ENCODE peak calls at places on chromosomes 6 and 20, in seven cellular contexts. One of them, this sample, is unnamed.
A peak's percentile ranks its signal among the peaks of the same experiment; 100 is the strongest.

GRCh38 chr20:24013953-24014352 is 25.4 kb upstream of the GGTLC1 start:
- DNase-seq in transverse colon: no peak
- DNase-seq in stomach: no peak
- DNase-seq in thoracic aorta: no peak
- DNase-seq in CD4-positive, alpha-beta memory T cell: no peak
- DNase-seq in bronchial epithelial cell: no peak
- DNase-seq in brain microvascular endothelial cell: no peak
- DNase-seq in this sample: no peak

GRCh38 chr6:33632603-33633039 is 11.5 kb downstream of the ITPR3 start:
- DNase-seq in transverse colon: peak; percentile 73
- DNase-seq in stomach: peak; percentile 45
- DNase-seq in thoracic aorta: no peak
- DNase-seq in CD4-positive, alpha-beta memory T cell: peak; percentile 36
- DNase-seq in bronchial epithelial cell: peak; percentile 54
- DNase-seq in brain microvascular endothelial cell: peak; percentile 12
- DNase-seq in this sample: peak; percentile 43

GRCh38 chr6:45075246-45075645 is 252.9 kb upstream of the RUNX2 start:
- DNase-seq in transverse colon: no peak
- DNase-seq in stomach: no peak
- DNase-seq in thoracic aorta: no peak
- DNase-seq in CD4-positive, alpha-beta memory T cell: no peak
- DNase-seq in bronchial epithelial cell: peak; percentile 99
- DNase-seq in brain microvascular endothelial cell: peak; percentile 75
- DNase-seq in this sample: no peak

GRCh38 chr6:56399672-56400263 is 152.4 kb upstream of the COL21A1 start:
- DNase-seq in transverse colon: no peak
- DNase-seq in stomach: no peak
- DNase-seq in thoracic aorta: no peak
- DNase-seq in CD4-positive, alpha-beta memory T cell: no peak
- DNase-seq in bronchial epithelial cell: no peak
- DNase-seq in brain microvascular endothelial cell: no peak
- DNase-seq in this sample: no peak

GRCh38 chr6:73349311-73349710 is 4.8 kb downstream of the DPPA5 start:
- DNase-seq in transverse colon: no peak
- DNase-seq in stomach: no peak
- DNase-seq in thoracic aorta: no peak
- DNase-seq in CD4-positive, alpha-beta memory T cell: no peak
- DNase-seq in bronchial epithelial cell: no peak
- DNase-seq in brain microvascular endothelial cell: no peak
- DNase-seq in this sample: no peak

GRCh38 chr6:131107166-131107565 is 28.1 kb upstream of the AKAP7 start:
- DNase-seq in transverse colon: no peak
- DNase-seq in stomach: no peak
- DNase-seq in thoracic aorta: no peak
- DNase-seq in CD4-positive, alpha-beta memory T cell: no peak
- DNase-seq in bronchial epithelial cell: peak; percentile 69
- DNase-seq in brain microvascular endothelial cell: peak; percentile 78
- DNase-seq in this sample: no peak

GRCh38 chr6:13769655-13770053 is 44.7 kb downstream of the MCUR1 start:
- DNase-seq in transverse colon: no peak
- DNase-seq in stomach: peak; percentile 7
- DNase-seq in thoracic aorta: no peak
- DNase-seq in CD4-positive, alpha-beta memory T cell: no peak
- DNase-seq in bronchial epithelial cell: no peak
- DNase-seq in brain microvascular endothelial cell: no peak
- DNase-seq in this sample: no peak

GRCh38 chr6:46918830-46919229 is 2.9 kb downstream of the ADGRF5 start:
- DNase-seq in transverse colon: no peak
- DNase-seq in stomach: no peak
- DNase-seq in thoracic aorta: no peak
- DNase-seq in CD4-positive, alpha-beta memory T cell: no peak
- DNase-seq in bronchial epithelial cell: no peak
- DNase-seq in brain microvascular endothelial cell: peak; percentile 49
- DNase-seq in this sample: no peak

GRCh38 chr20:24948939-24949679 is at the start of gene CST7:
- DNase-seq in transverse colon: peak; percentile 63
- DNase-seq in stomach: peak; percentile 49
- DNase-seq in thoracic aorta: no peak
- DNase-seq in CD4-positive, alpha-beta memory T cell: peak; percentile 85
- DNase-seq in bronchial epithelial cell: no peak
- DNase-seq in brain microvascular endothelial cell: no peak
- DNase-seq in this sample: peak; percentile 37

GRCh38 chr6:143329323-143329722 is 121.2 kb downstream of the ADAT2 start:
- DNase-seq in transverse colon: no peak
- DNase-seq in stomach: no peak
- DNase-seq in thoracic aorta: no peak
- DNase-seq in CD4-positive, alpha-beta memory T cell: no peak
- DNase-seq in bronchial epithelial cell: peak; percentile 91
- DNase-seq in brain microvascular endothelial cell: no peak
- DNase-seq in this sample: no peak

GRCh38 chr6:89987140-89987539 is 92.9 kb downstream of the GJA10 start:
- DNase-seq in transverse colon: no peak
- DNase-seq in stomach: no peak
- DNase-seq in thoracic aorta: no peak
- DNase-seq in CD4-positive, alpha-beta memory T cell: no peak
- DNase-seq in bronchial epithelial cell: no peak
- DNase-seq in brain microvascular endothelial cell: no peak
- DNase-seq in this sample: no peak

GRCh38 chr6:144675231-144675861 is 390.2 kb downstream of the UTRN start:
- DNase-seq in transverse colon: peak; percentile 69
- DNase-seq in stomach: no peak
- DNase-seq in thoracic aorta: no peak
- DNase-seq in CD4-positive, alpha-beta memory T cell: peak; percentile 52
- DNase-seq in bronchial epithelial cell: peak; percentile 66
- DNase-seq in brain microvascular endothelial cell: peak; percentile 90
- DNase-seq in this sample: peak; percentile 45

GRCh38 chr20:21235713-21236445 is 67.3 kb upstream of the XRN2 start:
- DNase-seq in transverse colon: peak; percentile 69
- DNase-seq in stomach: peak; percentile 64
- DNase-seq in thoracic aorta: no peak
- DNase-seq in CD4-positive, alpha-beta memory T cell: peak; percentile 57
- DNase-seq in bronchial epithelial cell: peak; percentile 55
- DNase-seq in brain microvascular endothelial cell: peak; percentile 64
- DNase-seq in this sample: peak; percentile 55

GRCh38 chr20:19935842-19936241 is 81.3 kb upstream of the NAA20 start:
- DNase-seq in transverse colon: peak; percentile 75
- DNase-seq in stomach: peak; percentile 67
- DNase-seq in thoracic aorta: no peak
- DNase-seq in CD4-positive, alpha-beta memory T cell: no peak
- DNase-seq in bronchial epithelial cell: peak; percentile 86
- DNase-seq in brain microvascular endothelial cell: no peak
- DNase-seq in this sample: no peak

GRCh38 chr6:52262620-52263344 is 18.5 kb upstream of the IL17F start:
- DNase-seq in transverse colon: no peak
- DNase-seq in stomach: no peak
- DNase-seq in thoracic aorta: no peak
- DNase-seq in CD4-positive, alpha-beta memory T cell: no peak
- DNase-seq in bronchial epithelial cell: no peak
- DNase-seq in brain microvascular endothelial cell: no peak
- DNase-seq in this sample: no peak
- H3K36me3 ChIP-seq in transverse colon: no peaks in the 10 kb centered on the region
- H3K36me3 ChIP-seq in stomach: peaks cover 55% of the 10 kb centered on the region
- H3K36me3 ChIP-seq in thoracic aorta: peaks cover 16% of the 10 kb centered on the region
- H3K36me3 ChIP-seq in CD4-positive, alpha-beta memory T cell: peaks cover 35% of the 10 kb centered on the region
- H3K36me3 ChIP-seq in bronchial epithelial cell: peaks cover 5% of the 10 kb centered on the region
- H3K36me3 ChIP-seq in brain microvascular endothelial cell: peaks cover 8% of the 10 kb centered on the region
- H3K36me3 ChIP-seq in this sample: peaks cover 26% of the 10 kb centered on the region

GRCh38 chr20:39630215-39630614 is 668.1 kb downstream of the DHX35 start:
- DNase-seq in transverse colon: no peak
- DNase-seq in stomach: no peak
- DNase-seq in thoracic aorta: no peak
- DNase-seq in CD4-positive, alpha-beta memory T cell: no peak
- DNase-seq in bronchial epithelial cell: no peak
- DNase-seq in brain microvascular endothelial cell: no peak
- DNase-seq in this sample: no peak
- H3K36me3 ChIP-seq in transverse colon: no peaks in the 10 kb centered on the region
- H3K36me3 ChIP-seq in stomach: no peaks in the 10 kb centered on the region
- H3K36me3 ChIP-seq in thoracic aorta: no peaks in the 10 kb centered on the region
- H3K36me3 ChIP-seq in CD4-positive, alpha-beta memory T cell: no peaks in the 10 kb centered on the region
- H3K36me3 ChIP-seq in bronchial epithelial cell: no peaks in the 10 kb centered on the region
- H3K36me3 ChIP-seq in brain microvascular endothelial cell: no peaks in the 10 kb centered on the region
- H3K36me3 ChIP-seq in this sample: no peaks in the 10 kb centered on the region

DNA sequence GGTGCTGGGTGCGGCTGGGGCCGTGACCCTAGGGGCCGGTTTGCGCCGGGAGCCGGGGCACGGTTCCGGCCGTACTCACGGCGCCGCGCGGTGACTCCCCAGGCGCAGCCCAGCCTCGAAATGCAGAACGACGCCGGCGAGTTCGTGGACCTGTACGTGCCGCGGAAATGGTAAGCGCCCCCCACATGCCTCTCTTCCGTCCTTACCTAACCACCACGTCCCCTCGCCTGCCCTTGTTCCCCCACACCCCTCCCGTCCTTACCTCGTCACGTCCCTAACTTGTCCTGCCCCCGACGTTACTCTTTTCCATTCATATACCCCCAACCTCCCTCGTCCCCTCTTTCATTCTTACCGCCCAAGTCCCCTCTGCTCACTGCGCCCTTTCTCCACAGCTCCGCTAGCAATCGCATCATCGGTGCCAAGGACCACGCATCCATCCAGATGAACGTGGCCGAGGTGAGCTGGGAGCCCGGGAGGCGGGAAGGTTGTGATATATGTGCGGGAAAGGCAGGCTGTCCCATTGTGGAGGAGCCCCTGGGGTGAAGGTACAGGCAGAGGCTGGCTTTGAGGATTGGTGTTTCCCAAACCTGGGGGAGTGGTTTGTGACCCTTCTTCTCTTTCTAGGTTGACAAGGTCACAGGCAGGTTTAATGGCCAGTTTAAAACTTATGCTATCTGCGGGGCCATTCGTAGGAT is 463 bp downstream of the RPS21 start:
- DNase-seq in transverse colon: no peak
- DNase-seq in stomach: no peak
- DNase-seq in thoracic aorta: no peak
- DNase-seq in CD4-positive, alpha-beta memory T cell: no peak
- DNase-seq in bronchial epithelial cell: no peak
- DNase-seq in brain microvascular endothelial cell: no peak
- DNase-seq in this sample: no peak
- H3K36me3 ChIP-seq in transverse colon: no peaks in the 10 kb centered on the region
- H3K36me3 ChIP-seq in stomach: peaks cover 43% of the 10 kb centered on the region
- H3K36me3 ChIP-seq in thoracic aorta: peaks cover 13% of the 10 kb centered on the region
- H3K36me3 ChIP-seq in CD4-positive, alpha-beta memory T cell: peaks cover 36% of the 10 kb centered on the region
- H3K36me3 ChIP-seq in bronchial epithelial cell: peaks cover 17% of the 10 kb centered on the region
- H3K36me3 ChIP-seq in brain microvascular endothelial cell: peaks cover 23% of the 10 kb centered on the region
- H3K36me3 ChIP-seq in this sample: no peaks in the 10 kb centered on the region

DNA sequence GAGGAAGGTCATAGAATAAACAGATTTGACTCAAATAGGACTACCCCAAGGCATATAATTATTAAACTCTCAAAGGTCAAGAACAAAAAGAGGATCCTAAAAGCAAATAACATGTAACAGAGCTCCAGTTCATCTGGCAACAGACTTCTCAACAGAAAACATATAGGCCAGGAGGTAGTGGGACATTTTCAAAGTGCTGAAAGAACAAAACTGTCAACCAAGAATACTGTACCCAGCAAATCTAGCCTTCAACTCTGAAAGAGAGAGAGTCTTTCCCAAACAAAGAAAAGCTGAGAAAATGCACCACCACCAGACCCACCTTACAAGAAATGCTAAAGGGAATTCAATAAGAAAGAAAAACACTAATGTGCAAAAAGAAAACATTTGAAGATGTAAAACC is 11.9 kb downstream of the NQO2 start:
- DNase-seq in transverse colon: no peak
- DNase-seq in stomach: no peak
- DNase-seq in thoracic aorta: no peak
- DNase-seq in CD4-positive, alpha-beta memory T cell: no peak
- DNase-seq in bronchial epithelial cell: no peak
- DNase-seq in brain microvascular endothelial cell: no peak
- DNase-seq in this sample: no peak
- H3K36me3 ChIP-seq in transverse colon: no peaks in the 10 kb centered on the region
- H3K36me3 ChIP-seq in stomach: peaks cover 97% of the 10 kb centered on the region
- H3K36me3 ChIP-seq in thoracic aorta: peaks cover 61% of the 10 kb centered on the region
- H3K36me3 ChIP-seq in CD4-positive, alpha-beta memory T cell: peaks cover 29% of the 10 kb centered on the region
- H3K36me3 ChIP-seq in bronchial epithelial cell: peaks cover 12% of the 10 kb centered on the region
- H3K36me3 ChIP-seq in brain microvascular endothelial cell: no peaks in the 10 kb centered on the region
- H3K36me3 ChIP-seq in this sample: peaks cover 28% of the 10 kb centered on the region

This sample was measured in lung.